ENCODE peak calls at places on chromosomes 2 and 18, in four cellular contexts. B is K562, A is HepG2, J is H1. L is an unnamed sample.

GRCh38 chr2:68565858-68566257 is 77.5 kb upstream of the PROKR1 start:
- DNase-seq in B (peak; percentile 77), A (peak; percentile 30), J (no peak), L (peak; percentile 53)

GRCh38 chr18:76573325-76574025 is 78.4 kb upstream of the ZNF516 start:
- DNase-seq in A (no peak), B (no peak), J (no peak), L (peak; percentile 15)

GRCh38 chr2:128930101-128930500 is 611.4 kb upstream of the HS6ST1 start:
- DNase-seq in A (no peak), B (no peak), J (no peak), L (no peak)

GRCh38 chr2:200184748-200185574 is 121.5 kb upstream of the SPATS2L start:
- DNase-seq in A (no peak), J (no peak), B (no peak), L (no peak)

GRCh38 chr2:197453914-197454398 is 604 bp downstream of the COQ10B start:
- DNase-seq in A (peak; percentile 92), B (peak; percentile 51), J (peak; percentile 25), L (peak; percentile 53)

GRCh38 chr2:241813806-241814570 is 5.0 kb downstream of the NEU4 start:
- DNase-seq in B (no peak), A (no peak), J (no peak), L (no peak)

GRCh38 chr2:134011936-134012586 is 241.8 kb upstream of the MGAT5 start:
- DNase-seq in A (no peak), J (no peak), B (no peak), L (no peak)

GRCh38 chr2:118232391-118233255 is 144.4 kb downstream of the INSIG2 start:
- DNase-seq in A (no peak), B (no peak), J (no peak), L (no peak)

GRCh38 chr2:231331533-231331932 is 64.0 kb upstream of the B3GNT7 start:
- DNase-seq in J (no peak), B (no peak), A (no peak), L (no peak)

GRCh38 chr18:56165601-56166355 is 472.6 kb downstream of the TXNL1 start:
- DNase-seq in J (no peak), A (no peak), B (no peak), L (no peak)

GRCh38 chr2:114032705-114033104 is 142.8 kb downstream of the ACTR3 start:
- DNase-seq in B (no peak), A (no peak), J (no peak), L (no peak)

GRCh38 chr2:28319118-28320008 is 73.3 kb upstream of the FOSL2 start:
- DNase-seq in A (peak; percentile 24), J (no peak), B (no peak), L (no peak)

GRCh38 chr2:119485336-119486110 is 38.8 kb downstream of the SCTR start:
- DNase-seq in J (no peak), B (no peak), A (no peak), L (no peak)

GRCh38 chr2:240992572-240993291 is 5.7 kb upstream of the SNED1 start:
- DNase-seq in A (no peak), B (no peak), J (no peak), L (no peak)

GRCh38 chr2:27509326-27509725 is 12.7 kb downstream of the GCKR start:
- DNase-seq in A (no peak), B (no peak), J (no peak), L (no peak)

GRCh38 chr2:88113069-88113468 is 14.8 kb downstream of the FABP1 start:
- DNase-seq in J (no peak), B (no peak), A (no peak), L (no peak)

GRCh38 chr18:25113081-25113480 is 238.9 kb downstream of the ZNF521 start:
- DNase-seq in J (no peak), B (no peak), A (no peak), L (no peak)

GRCh38 chr2:105734762-105735538 is 9.8 kb upstream of the NCK2 start:
- DNase-seq in A (no peak), B (no peak), J (no peak), L (no peak)

GRCh38 chr18:32669549-32670165 is 103.2 kb downstream of the KLHL14 start:
- DNase-seq in J (no peak), B (no peak), A (peak; percentile 9), L (no peak)

GRCh38 chr18:74625157-74625556 is 27.5 kb downstream of the ZNF407 start:
- DNase-seq in A (no peak), B (no peak), J (no peak), L (no peak)

GRCh38 chr2:69616755-69617154 is 26.8 kb downstream of the AAK1 start:
- DNase-seq in J (no peak), A (no peak), B (no peak), L (no peak)

GRCh38 chr18:64283059-64283458 is 134.2 kb upstream of the LINC00305 start:
- DNase-seq in J (no peak), B (no peak), A (no peak), L (no peak)

GRCh38 chr2:13289310-13289709 is 572.6 kb downstream of the TRIB2 start:
- DNase-seq in J (no peak), B (no peak), A (no peak), L (no peak)

GRCh38 chr2:29228276-29228675 is 113.1 kb downstream of the CLIP4 start:
- DNase-seq in J (no peak), A (no peak), B (no peak), L (no peak)

GRCh38 chr2:231427116-231427515 is 31.6 kb downstream of the B3GNT7 start:
- DNase-seq in A (no peak), J (no peak), B (no peak), L (no peak)

GRCh38 chr2:71811157-71811556 is 336.5 kb downstream of the CYP26B1 start:
- DNase-seq in A (no peak), J (no peak), B (no peak), L (no peak)

GRCh38 chr18:50465211-50466153 is 90.6 kb downstream of the SKA1 start:
- DNase-seq in J (no peak), A (no peak), B (no peak), L (no peak)

GRCh38 chr2:118123561-118124232 is 35.4 kb downstream of the INSIG2 start:
- DNase-seq in A (peak; percentile 36), B (no peak), J (no peak), L (peak; percentile 76)

GRCh38 chr2:13791019-13791418 is 841.5 kb upstream of the LRATD1 start:
- DNase-seq in J (no peak), B (no peak), A (no peak), L (no peak)

GRCh38 chr2:98556634-98557033 is 51.7 kb downstream of the COA5 start:
- DNase-seq in J (no peak), A (no peak), B (no peak), L (no peak)

GRCh38 chr2:105576050-105576439 is 168.7 kb upstream of the NCK2 start:
- DNase-seq in B (no peak), A (no peak), J (no peak), L (no peak)

GRCh38 chr2:48114256-48114655 is 208.0 kb upstream of the FBXO11 start:
- DNase-seq in B (peak; percentile 66), A (peak; percentile 21), J (no peak), L (peak; percentile 91)

DNA sequence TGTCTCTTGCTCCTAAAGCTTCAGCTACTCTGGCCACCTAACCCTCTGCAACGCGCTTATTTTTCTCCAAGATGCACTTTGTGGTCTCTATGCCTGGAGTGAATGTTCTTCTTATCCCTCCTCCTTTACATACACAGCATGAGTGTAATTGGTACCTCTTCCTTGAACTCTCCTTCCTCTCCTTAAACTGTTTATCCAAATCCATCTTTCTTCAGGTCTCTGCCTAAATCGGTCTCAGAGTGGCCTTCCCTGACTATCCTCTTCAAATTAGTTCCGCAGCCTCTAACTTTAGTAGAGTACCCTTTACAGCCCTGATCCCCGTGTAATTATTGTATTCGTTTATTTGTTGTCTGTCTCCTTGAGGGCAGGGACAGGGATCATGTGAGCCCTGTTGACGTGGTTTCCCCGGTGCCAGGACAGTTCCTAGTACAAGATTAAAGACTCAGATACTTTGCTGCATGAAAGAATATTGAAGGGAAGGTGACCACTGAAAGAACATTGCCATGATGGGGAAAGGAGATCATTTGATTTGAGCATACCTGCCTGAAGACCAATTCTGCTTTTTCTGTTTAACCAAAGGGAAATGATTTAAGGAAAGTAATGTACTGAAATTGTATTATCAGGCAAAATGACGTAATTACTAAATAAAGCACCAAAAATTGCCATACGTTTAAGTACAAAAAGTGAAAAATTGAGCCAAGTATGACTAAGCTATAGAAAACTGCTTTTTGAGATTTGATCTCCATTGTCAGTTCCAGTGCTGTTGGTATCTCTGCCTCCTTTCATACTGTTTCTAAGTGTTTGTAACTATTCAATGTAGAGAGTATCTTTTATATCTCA is 1.2 kb downstream of the CNOT9 start:
- DNase-seq in J (no peak), A (peak; percentile 34), B (peak; percentile 7), L (peak; percentile 24)
- TF ChIP-seq RNF2 in J (no peak), A (no peak), B (no peak), L (no peak)

GRCh38 chr18:22515250-22515649 is 97.5 kb upstream of the CTAGE1 start:
- DNase-seq in J (no peak), A (no peak), B (no peak), L (no peak)

GRCh38 chr18:22521026-22521707 is 103.5 kb upstream of the CTAGE1 start:
- DNase-seq in A (no peak), B (no peak), J (no peak), L (no peak)

GRCh38 chr18:22514655-22515054 is 96.9 kb upstream of the CTAGE1 start:
- DNase-seq in A (no peak), B (no peak), J (no peak), L (no peak)

DNA sequence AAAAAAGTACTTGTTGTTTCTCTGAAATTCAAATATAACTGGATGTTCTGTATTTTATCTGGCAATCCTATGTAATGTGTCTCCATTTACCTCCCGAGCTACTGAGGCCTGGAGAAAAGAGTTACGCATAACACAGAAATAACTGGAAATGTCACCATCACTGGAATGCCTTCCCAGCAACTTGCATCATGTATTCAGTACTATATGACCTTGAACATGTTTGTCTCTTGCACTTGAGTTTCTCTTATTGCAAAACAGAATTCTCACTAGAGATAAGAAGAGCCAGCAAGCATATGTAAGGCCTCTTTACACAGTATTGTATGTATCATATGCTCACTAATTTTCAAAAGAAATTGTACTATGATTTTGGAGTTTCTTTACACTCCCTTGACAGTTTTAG is 99.6 kb upstream of the CTAGE1 start:
- DNase-seq in J (no peak), B (no peak), A (no peak), L (no peak)
- TF ChIP-seq RNF2 in J (no peak), B (no peak), A (no peak), L (no peak)

GRCh38 chr2:62505649-62506420 is at the start of gene TMEM17:
- DNase-seq in J (peak; percentile 74), B (peak; percentile 87), A (no peak), L (peak; percentile 97)
- TF ChIP-seq RNF2 in J (no peak), B (no peak), A (no peak), L (no peak)

GRCh38 chr2:64192570-64193192 is 48.5 kb upstream of the PELI1 start:
- DNase-seq in J (no peak), A (peak; percentile 16), B (no peak), L (no peak)

GRCh38 chr2:64189586-64189985 is 45.4 kb upstream of the PELI1 start:
- DNase-seq in B (no peak), A (no peak), J (no peak), L (no peak)

GRCh38 chr2:64196986-64197385 is 52.8 kb upstream of the PELI1 start:
- DNase-seq in B (no peak), J (no peak), A (no peak), L (no peak)

GRCh38 chr2:64189167-64189566 is 44.9 kb upstream of the PELI1 start:
- DNase-seq in A (no peak), B (no peak), J (no peak), L (no peak)

DNA sequence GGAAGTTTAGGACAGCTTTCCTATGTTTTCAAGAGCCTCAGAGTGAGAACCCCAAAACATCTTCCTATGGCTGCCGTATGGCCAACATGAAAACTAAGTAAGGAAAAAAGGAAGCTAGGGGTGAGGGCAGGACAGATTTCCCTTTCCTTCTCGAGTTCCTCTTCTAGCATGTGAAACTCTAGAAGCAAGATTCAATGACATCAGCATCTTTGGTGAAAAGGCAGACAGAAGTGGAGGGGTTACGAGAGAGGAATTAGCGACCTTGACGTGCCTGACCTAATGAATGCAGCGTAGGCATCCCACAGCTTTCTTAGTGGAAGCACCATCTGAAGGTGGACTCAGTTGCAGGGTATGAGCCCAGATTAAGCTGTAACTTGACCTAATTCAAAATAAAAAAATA is 47.9 kb upstream of the PELI1 start:
- DNase-seq in J (no peak), A (no peak), B (no peak), L (no peak)
- TF ChIP-seq RNF2 in J (no peak), A (no peak), B (no peak), L (no peak)

L was measured in A549.